ENCODE peak calls at places on chromosomes 4 and X, in six cellular contexts. J is HCT116, Z is IMR-90, W is H1, C is HepG2, M is A549. S is an unnamed sample.

GRCh38 chrX:97189668-97190067 is 306.0 kb downstream of the RPA4 start:
- DNase-seq in Z (no peak), W (no peak), M (no peak), J (no peak), C (no peak), S (no peak)

GRCh38 chr4:76365636-76366035 is 55.3 kb downstream of the CCDC158 start:
- DNase-seq in Z (peak), M (no peak), W (no peak), C (no peak), J (no peak), S (no peak)

GRCh38 chrX:30373479-30373878 is 64.3 kb upstream of the NR0B1 start:
- DNase-seq in C (no peak), J (no peak), Z (no peak), M (no peak), W (no peak), S (no peak)

GRCh38 chr4:149371021-149371420 is 444.6 kb downstream of the IQCM start:
- DNase-seq in Z (peak), W (no peak), M (peak), J (peak), C (peak), S (no peak)

GRCh38 chr4:6198278-6198677 is 2.1 kb downstream of the JAKMIP1 start:
- DNase-seq in J (no peak), Z (no peak), C (no peak), W (no peak), M (no peak), S (no peak)

GRCh38 chrX:29726811-29727210 is 488.6 kb upstream of the MAGEB2 start:
- DNase-seq in Z (no peak), C (no peak), M (no peak), J (no peak), W (no peak), S (no peak)

GRCh38 chrX:74371399-74371798 is 49.9 kb upstream of the SLC16A2 start:
- DNase-seq in J (no peak), W (no peak), Z (peak), C (no peak), M (no peak), S (no peak)

GRCh38 chrX:39967348-39967747 is 130.4 kb downstream of the BCOR start:
- DNase-seq in W (no peak), M (no peak), Z (peak), C (no peak), J (no peak), S (no peak)

GRCh38 chr4:72567821-72568620 is 1.0 kb downstream of the ADAMTS3 start:
- DNase-seq in Z (peak), J (no peak), C (peak), M (peak), W (peak), S (peak)

GRCh38 chr4:5954056-5954760 is 61.3 kb upstream of the CRMP1 start:
- DNase-seq in C (no peak), M (no peak), J (no peak), W (no peak), Z (no peak), S (no peak)

GRCh38 chr4:84578540-84579409 is 4.2 kb upstream of the CDS1 start:
- DNase-seq in Z (peak), C (peak), W (no peak), J (peak), M (peak), S (peak)

GRCh38 chr4:1293531-1293941 is 3.8 kb downstream of the MAEA start:
- DNase-seq in M (no peak), W (no peak), Z (no peak), J (no peak), C (no peak), S (no peak)

GRCh38 chr4:156767911-156768415 is 203.6 kb downstream of the PDGFC start:
- DNase-seq in J (no peak), Z (no peak), W (no peak), C (no peak), M (no peak), S (no peak)

GRCh38 chr4:121656269-121656641 is 40.5 kb downstream of the ANXA5 start:
- DNase-seq in C (peak), J (peak), M (no peak), Z (peak), W (no peak), S (peak)

GRCh38 chr4:147848634-147849033 is 116.7 kb downstream of the ARHGAP10 start:
- DNase-seq in C (no peak), Z (no peak), M (no peak), W (no peak), J (no peak), S (no peak)

GRCh38 chrX:118117069-118117405 is 427 bp upstream of the KLHL13 start:
- DNase-seq in M (no peak), W (no peak), J (no peak), C (no peak), Z (no peak), S (peak)

GRCh38 chr4:48315728-48316630 is 25.4 kb upstream of the SLAIN2 start:
- DNase-seq in C (peak), J (peak), Z (peak), W (no peak), M (peak), S (peak)

GRCh38 chr4:185227131-185227551 is 17.7 kb downstream of the SNX25 start:
- DNase-seq in C (peak), W (peak), Z (peak), M (no peak), J (no peak), S (no peak)

GRCh38 chr4:4637710-4638109 is 95.9 kb upstream of the STX18 start:
- DNase-seq in J (peak), W (no peak), Z (no peak), C (no peak), M (no peak), S (no peak)

GRCh38 chr4:2268357-2269205 is 6.7 kb upstream of the MXD4 start:
- DNase-seq in M (no peak), J (no peak), W (no peak), Z (no peak), C (no peak), S (no peak)

GRCh38 chrX:35380808-35381700 is 417.1 kb upstream of the MAGEB16 start:
- DNase-seq in C (peak), W (no peak), M (peak), J (no peak), Z (peak), S (no peak)

GRCh38 chr4:22661443-22661842 is 31.3 kb upstream of the GBA3 start:
- DNase-seq in M (no peak), J (no peak), C (no peak), W (no peak), Z (peak), S (no peak)

GRCh38 chrX:32874839-32875238 is 336.5 kb downstream of the DMD start:
- DNase-seq in M (no peak), W (no peak), J (no peak), C (no peak), Z (no peak), S (no peak)

GRCh38 chr4:184166736-184167135 is 50.9 kb downstream of the ENPP6 start:
- DNase-seq in Z (no peak), J (no peak), M (no peak), C (no peak), W (no peak), S (no peak)

GRCh38 chr4:184167576-184167975 is 50.1 kb downstream of the ENPP6 start:
- DNase-seq in C (no peak), Z (no peak), J (no peak), M (no peak), W (no peak), S (no peak)

GRCh38 chr4:184168406-184169019 is 49.2 kb downstream of the ENPP6 start:
- DNase-seq in C (peak), W (peak), M (peak), Z (peak), J (peak), S (peak)

GRCh38 chr4:184163813-184164212 is 53.9 kb downstream of the ENPP6 start:
- DNase-seq in C (peak), M (peak), Z (peak), J (no peak), W (peak), S (peak)

GRCh38 chr4:184165291-184165690 is 52.4 kb downstream of the ENPP6 start:
- DNase-seq in C (no peak), W (no peak), Z (peak), M (no peak), J (no peak), S (no peak)
- TF ChIP-seq CEBPB in C (no peak), W (no peak), Z (no peak), M (no peak), J (no peak), S (no peak)

GRCh38 chr4:130486841-130487240 is 1390.9 kb downstream of the C4orf33 start:
- DNase-seq in W (no peak), Z (peak), C (no peak), M (no peak), J (no peak), S (no peak)

DNA sequence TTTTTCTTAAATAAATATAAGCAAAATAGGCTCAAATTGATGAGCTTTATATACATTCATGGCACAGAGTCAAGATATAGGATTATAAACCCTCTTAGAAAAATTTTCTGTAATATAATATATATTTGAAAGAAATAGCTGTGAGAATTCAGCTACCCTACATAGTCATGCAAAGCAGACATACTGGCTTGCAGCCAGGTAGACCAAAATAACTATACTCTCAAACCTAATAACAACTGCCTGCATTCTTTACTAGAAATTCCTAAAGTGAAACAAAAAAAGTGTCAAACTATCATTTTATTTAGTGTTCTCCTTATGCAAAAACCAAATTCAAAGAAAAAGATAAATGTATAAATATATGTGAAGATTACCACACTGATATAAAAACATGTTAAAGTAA is 1390.2 kb downstream of the C4orf33 start:
- DNase-seq in Z (peak), M (no peak), C (no peak), J (no peak), W (no peak), S (no peak)
- TF ChIP-seq CEBPB in Z (no peak), M (no peak), C (no peak), J (no peak), W (no peak), S (no peak)

DNA sequence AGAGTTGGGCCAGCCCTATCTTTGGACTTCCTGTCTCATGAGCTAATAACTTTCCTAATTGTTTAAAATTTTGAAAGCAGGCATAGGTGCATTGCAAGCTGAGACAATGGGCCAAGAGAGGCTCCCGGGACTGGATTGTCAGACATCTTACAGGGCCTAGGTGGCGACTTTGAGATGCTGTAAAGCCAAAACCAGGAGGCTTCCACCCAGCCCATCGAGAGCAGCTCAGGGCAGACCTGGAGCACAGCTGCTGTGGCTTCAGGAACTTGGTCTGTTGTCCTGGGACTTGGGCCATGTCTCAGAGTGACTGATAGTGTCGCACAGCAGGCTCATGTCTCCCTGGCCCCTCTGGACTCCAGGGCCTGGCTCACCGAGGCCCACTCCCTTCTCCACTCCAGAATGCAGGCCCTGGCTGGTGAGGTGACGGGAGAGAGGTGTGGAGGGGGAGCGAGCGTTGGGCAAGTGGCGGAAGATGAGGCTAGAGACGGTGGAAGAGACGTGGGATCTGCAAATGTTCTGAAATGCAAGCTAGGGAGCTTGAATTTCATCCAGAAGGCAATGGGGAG is 24.1 kb upstream of the MTM1 start:
- DNase-seq in M (peak), J (no peak), W (no peak), Z (no peak), C (peak), S (no peak)
- TF ChIP-seq CEBPB in M (no peak), J (no peak), W (no peak), Z (no peak), C (no peak), S (no peak)

GRCh38 chr4:162162672-162163071 is 1.1 kb downstream of the FSTL5 start:
- DNase-seq in Z (no peak), J (no peak), C (no peak), W (no peak), M (no peak), S (no peak)
- TF ChIP-seq CEBPB in Z (no peak), J (no peak), C (no peak), W (no peak), M (no peak), S (no peak)

GRCh38 chrX:134006484-134007161 is 21.2 kb upstream of the GPC3 start:
- DNase-seq in W (no peak), J (no peak), M (no peak), Z (no peak), C (peak), S (no peak)
- TF ChIP-seq CEBPB in W (no peak), J (no peak), M (no peak), Z (no peak), C (peak), S (no peak)

GRCh38 chr4:13920901-13921300 is 293.4 kb upstream of the BOD1L1 start:
- DNase-seq in W (no peak), M (peak), J (no peak), Z (peak), C (peak), S (no peak)
- TF ChIP-seq CEBPB in W (no peak), M (no peak), J (no peak), Z (peak), C (no peak), S (no peak)

S was measured in K562.